ENCODE peak calls at places on chromosomes 13 and 19, in six cellular contexts. D is cardiac muscle cell, X is cardiac fibroblast, U is mammary epithelial cell, P is adrenal gland, S is stomach. Y is an unnamed sample.

GRCh38 chr13:93762703-93763102 is 536.1 kb downstream of the GPC6 start:
- DNase-seq in D (no peak), X (no peak), U (no peak), P (no peak), S (no peak), Y (no peak)

GRCh38 chr13:60369242-60369641 is 27.8 kb upstream of the TDRD3 start:
- DNase-seq in D (peak; percentile 12), X (peak; percentile 10), U (peak; percentile 4), P (no peak), S (no peak), Y (no peak)

GRCh38 chr13:21913010-21913409 is 242.1 kb downstream of the FGF9 start:
- DNase-seq in D (no peak), X (no peak), U (no peak), P (no peak), S (no peak), Y (no peak)

GRCh38 chr19:40806385-40807146 is 7.6 kb downstream of the EGLN2 start:
- DNase-seq in D (peak; percentile 98), X (peak; percentile 97), U (peak; percentile 63), P (peak; percentile 68), S (peak; percentile 62), Y (peak; percentile 78)

GRCh38 chr13:69737129-69737935 is 370.3 kb upstream of the ATXN8OS start:
- DNase-seq in D (no peak), X (no peak), U (no peak), P (no peak), S (no peak), Y (no peak)

GRCh38 chr13:113907637-113908617 is 44.1 kb upstream of the GAS6 start:
- DNase-seq in D (peak; percentile 69), X (peak; percentile 70), U (peak; percentile 69), P (no peak), S (peak; percentile 25), Y (peak; percentile 64)

GRCh38 chr13:51148952-51149573 is 38.0 kb upstream of the C13orf42 start:
- DNase-seq in D (peak; percentile 82), X (peak; percentile 77), U (peak; percentile 8), P (peak; percentile 45), S (no peak), Y (peak; percentile 31)

GRCh38 chr19:40443131-40443929 is 805 bp downstream of the SERTAD3 start:
- DNase-seq in D (peak; percentile 100), X (peak; percentile 100), U (peak; percentile 99), P (peak; percentile 100), S (peak; percentile 100), Y (peak; percentile 97)

GRCh38 chr13:45333973-45334922 is 6.7 kb downstream of the TPT1 start:
- DNase-seq in D (peak; percentile 71), X (peak; percentile 68), U (peak; percentile 42), P (no peak), S (no peak), Y (no peak)

DNA sequence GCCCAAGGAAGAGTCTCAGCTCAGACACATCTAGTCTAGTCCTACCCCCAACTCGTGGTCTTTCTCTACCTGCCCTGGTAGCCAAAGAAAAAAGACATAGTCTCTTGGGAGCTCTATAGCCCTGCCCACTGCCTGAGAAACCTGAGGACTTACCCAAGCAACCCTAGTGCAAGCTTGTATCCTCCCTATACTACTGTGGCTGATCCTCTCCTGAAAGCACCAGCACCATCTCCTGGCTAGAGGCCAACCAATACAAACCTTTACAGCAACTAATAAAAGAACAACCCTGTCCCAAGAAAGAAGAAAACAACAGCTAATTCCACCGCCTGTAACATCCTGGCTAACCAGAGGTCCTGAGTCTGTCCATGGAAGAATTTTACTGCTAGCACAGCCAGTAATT is 532.4 kb downstream of the SLITRK6 start:
- DNase-seq in D (no peak), X (no peak), U (no peak), P (no peak), S (no peak), Y (no peak)
- TF ChIP-seq CTCF in D (no peak), X (no peak), U (no peak), P (no peak), S (no peak), Y (no peak)

DNA sequence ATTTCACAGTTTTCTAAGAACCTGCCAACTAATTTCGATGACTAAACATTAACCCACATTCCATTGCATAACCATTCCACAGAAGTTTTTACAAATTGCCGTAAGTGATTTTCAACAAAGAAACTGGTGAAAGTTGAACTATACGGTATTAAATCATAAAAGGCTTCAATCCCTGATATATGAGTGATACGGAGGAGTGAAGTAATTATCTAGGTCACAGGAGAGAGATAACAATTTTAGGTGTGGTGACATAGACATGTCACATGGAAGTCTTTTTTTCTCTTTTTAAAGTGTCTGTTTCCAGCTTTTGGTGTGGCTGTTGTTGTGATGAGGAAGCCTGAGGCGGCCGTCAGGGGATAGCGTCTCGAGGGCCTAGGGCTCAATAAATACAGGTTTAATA is 29.4 kb downstream of the TBC1D4 start:
- DNase-seq in D (peak; percentile 57), X (peak; percentile 62), U (peak; percentile 51), P (no peak), S (no peak), Y (no peak)
- H3K4me3 ChIP-seq in D (no peak overlapping the region), X (no peak overlapping the region), U (peak overlapping the region; percentile 9), P (no peak overlapping the region), S (no peak overlapping the region), Y (no peak overlapping the region)

GRCh38 chr19:42695811-42696503 is 44.3 kb downstream of the PSG3 start:
- DNase-seq in D (no peak), X (no peak), U (no peak), P (no peak), S (no peak), Y (no peak)

GRCh38 chr19:42697884-42698283 is 42.4 kb downstream of the PSG3 start:
- DNase-seq in D (no peak), X (no peak), U (no peak), P (no peak), S (no peak), Y (no peak)

DNA sequence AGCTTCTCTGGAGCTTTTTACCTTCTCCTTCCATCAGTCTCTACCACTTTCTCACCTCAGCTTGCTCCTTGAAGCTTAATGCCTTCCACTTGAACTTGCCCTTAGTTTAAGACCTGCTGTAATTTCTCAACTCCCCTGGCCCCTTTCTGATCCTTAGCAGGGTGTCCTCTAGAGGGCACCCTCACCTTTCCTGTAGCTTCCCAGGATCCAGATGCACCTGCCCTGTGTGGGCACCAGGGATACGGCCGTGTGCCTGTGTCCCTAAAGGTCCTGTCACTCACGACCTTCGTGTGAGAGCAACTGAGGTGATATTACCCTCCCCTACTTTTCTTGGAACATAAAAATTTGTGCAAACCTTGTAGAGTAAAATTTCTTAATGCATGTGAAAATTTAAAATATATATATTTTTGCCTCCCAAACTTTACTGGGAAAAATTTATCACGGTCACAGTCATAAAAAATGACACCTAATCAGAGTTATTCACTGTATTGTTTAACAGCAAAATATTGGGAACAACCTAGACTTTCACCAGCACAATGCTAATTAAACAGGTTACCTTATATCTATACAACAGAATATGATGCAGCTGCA is 46.4 kb downstream of the PSG3 start:
- DNase-seq in D (peak; percentile 50), X (peak; percentile 65), U (peak; percentile 43), P (peak; percentile 17), S (no peak), Y (no peak)
- TF ChIP-seq CTCF in D (peak; percentile 60), X (peak; percentile 88), U (peak; percentile 84), P (peak; percentile 25), S (no peak), Y (peak; percentile 85)

DNA sequence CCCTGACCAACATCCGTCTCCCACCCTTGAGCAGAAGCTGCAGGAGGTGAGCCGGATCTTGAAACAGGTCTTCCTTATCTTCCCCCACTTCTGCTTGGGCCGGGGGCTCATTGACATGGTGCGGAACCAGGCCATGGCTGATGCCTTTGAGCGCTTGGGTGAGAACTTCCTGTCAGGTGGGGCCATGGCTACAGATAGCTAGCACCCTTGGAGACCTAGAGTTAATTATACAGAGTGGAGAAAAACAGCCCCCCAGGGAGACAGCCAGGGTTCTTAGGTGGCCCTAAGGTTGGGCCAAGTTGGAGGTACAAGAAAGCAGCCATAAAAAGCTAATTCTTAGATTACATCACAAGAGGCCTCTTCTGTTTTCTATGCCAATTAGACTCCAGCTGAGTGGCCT is 8.9 kb upstream of the ARHGAP45 start:
- DNase-seq in D (no peak), X (no peak), U (no peak), P (no peak), S (no peak), Y (no peak)
- H3K4me3 ChIP-seq in D (no peak overlapping the region), X (no peak overlapping the region), U (no peak overlapping the region), P (no peak overlapping the region), S (no peak overlapping the region), Y (no peak overlapping the region)

DNA sequence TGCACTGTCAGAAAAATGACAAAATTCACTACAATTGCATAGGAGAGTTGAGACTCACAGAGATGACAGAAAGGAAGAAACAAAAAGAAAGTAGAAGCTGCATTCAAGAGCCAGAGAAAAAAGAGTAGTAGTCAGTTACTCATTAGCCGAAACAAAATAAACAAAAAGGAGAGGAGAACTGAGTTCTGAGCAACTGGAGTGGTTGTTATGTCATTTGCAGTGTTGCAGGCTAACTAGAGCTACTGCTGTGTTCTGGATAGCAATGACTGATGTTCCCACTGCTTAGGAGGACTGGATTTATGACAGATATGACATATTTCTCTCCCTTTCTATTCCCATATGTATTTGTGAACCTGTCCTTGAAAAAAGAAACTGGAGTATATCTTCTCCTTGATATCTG is 482.6 kb downstream of the RFC3 start:
- DNase-seq in D (no peak), X (peak; percentile 3), U (peak; percentile 5), P (no peak), S (no peak), Y (no peak)
- TF ChIP-seq CTCF in D (no peak), X (no peak), U (no peak), P (no peak), S (no peak), Y (no peak)

GRCh38 chr13:43085545-43085944 is 62.2 kb downstream of the DNAJC15 start:
- DNase-seq in D (peak; percentile 65), X (peak; percentile 76), U (peak; percentile 12), P (no peak), S (no peak), Y (no peak)
- H3K4me3 ChIP-seq in D (no peak overlapping the region), X (no peak overlapping the region), U (no peak overlapping the region), P (no peak overlapping the region), S (no peak overlapping the region), Y (no peak overlapping the region)